ENCODE peak calls at places on chromosome 16, in five cellular contexts. One of them, this sample, is unnamed.

GRCh38 chr16:20774703-20775362 is 11.0 kb downstream of the ACSM3 start:
- DNase-seq in epithelial cell of esophagus: peak
- DNase-seq in cardiac fibroblast: peak
- DNase-seq in fibroblast of mammary gland: peak
- DNase-seq in stomach: peak
- DNase-seq in this sample: peak

GRCh38 chr16:4613636-4614570 is 785 bp downstream of the UBALD1 start:
- DNase-seq in cardiac fibroblast: peak
- DNase-seq in fibroblast of mammary gland: peak
- DNase-seq in stomach: no peak
- DNase-seq in epithelial cell of esophagus: peak
- DNase-seq in this sample: peak

GRCh38 chr16:8798535-8799157 is 1.0 kb downstream of the PMM2 start:
- DNase-seq in cardiac fibroblast: no peak
- DNase-seq in stomach: no peak
- DNase-seq in epithelial cell of esophagus: no peak
- DNase-seq in fibroblast of mammary gland: no peak
- DNase-seq in this sample: no peak

GRCh38 chr16:88589441-88589840 is 19.2 kb downstream of the ZC3H18 start:
- DNase-seq in cardiac fibroblast: no peak
- DNase-seq in stomach: no peak
- DNase-seq in fibroblast of mammary gland: no peak
- DNase-seq in epithelial cell of esophagus: no peak
- DNase-seq in this sample: no peak

GRCh38 chr16:82992826-82993225 is 366.1 kb downstream of the CDH13 start:
- DNase-seq in stomach: no peak
- DNase-seq in epithelial cell of esophagus: no peak
- DNase-seq in fibroblast of mammary gland: no peak
- DNase-seq in cardiac fibroblast: no peak
- DNase-seq in this sample: no peak

GRCh38 chr16:24993722-24994686 is 21.2 kb downstream of the ARHGAP17 start:
- DNase-seq in stomach: no peak
- DNase-seq in cardiac fibroblast: peak
- DNase-seq in epithelial cell of esophagus: peak
- DNase-seq in fibroblast of mammary gland: peak
- DNase-seq in this sample: peak

GRCh38 chr16:64621616-64622015 is 500.2 kb downstream of the CDH11 start:
- DNase-seq in epithelial cell of esophagus: no peak
- DNase-seq in stomach: no peak
- DNase-seq in fibroblast of mammary gland: peak
- DNase-seq in cardiac fibroblast: no peak
- DNase-seq in this sample: peak

GRCh38 chr16:69924777-69925191 is 26.4 kb upstream of the CLEC18A start:
- DNase-seq in epithelial cell of esophagus: peak
- DNase-seq in stomach: no peak
- DNase-seq in fibroblast of mammary gland: peak
- DNase-seq in cardiac fibroblast: peak
- DNase-seq in this sample: peak

GRCh38 chr16:9091867-9092281 is 430 bp downstream of the HAPSTR1 start:
- DNase-seq in fibroblast of mammary gland: no peak
- DNase-seq in cardiac fibroblast: peak
- DNase-seq in epithelial cell of esophagus: peak
- DNase-seq in stomach: peak
- DNase-seq in this sample: peak

GRCh38 chr16:47965439-47965838 is 190.4 kb downstream of the ABCC12 start:
- DNase-seq in stomach: no peak
- DNase-seq in epithelial cell of esophagus: peak
- DNase-seq in fibroblast of mammary gland: peak
- DNase-seq in cardiac fibroblast: no peak
- DNase-seq in this sample: peak

GRCh38 chr16:17370233-17371013 is 100.3 kb downstream of the XYLT1 start:
- DNase-seq in fibroblast of mammary gland: peak
- DNase-seq in cardiac fibroblast: no peak
- DNase-seq in epithelial cell of esophagus: no peak
- DNase-seq in stomach: no peak
- DNase-seq in this sample: peak

GRCh38 chr16:73735018-73735417 is 561.6 kb upstream of the PSMD7 start:
- DNase-seq in fibroblast of mammary gland: peak
- DNase-seq in epithelial cell of esophagus: peak
- DNase-seq in cardiac fibroblast: peak
- DNase-seq in stomach: no peak
- DNase-seq in this sample: peak

GRCh38 chr16:2350500-2350899 is 10.0 kb upstream of the ABCA3 start:
- DNase-seq in cardiac fibroblast: no peak
- DNase-seq in fibroblast of mammary gland: no peak
- DNase-seq in stomach: no peak
- DNase-seq in epithelial cell of esophagus: no peak
- DNase-seq in this sample: no peak

GRCh38 chr16:2468142-2468724 is 2.9 kb upstream of the NTN3 start:
- DNase-seq in stomach: no peak
- DNase-seq in cardiac fibroblast: no peak
- DNase-seq in epithelial cell of esophagus: peak
- DNase-seq in fibroblast of mammary gland: no peak
- DNase-seq in this sample: no peak

GRCh38 chr16:54363760-54364159 is 77.2 kb upstream of the IRX3 start:
- DNase-seq in fibroblast of mammary gland: no peak
- DNase-seq in cardiac fibroblast: no peak
- DNase-seq in epithelial cell of esophagus: no peak
- DNase-seq in stomach: no peak
- DNase-seq in this sample: no peak

GRCh38 chr16:75246504-75247205 is 4.8 kb downstream of the BCAR1 start:
- DNase-seq in stomach: no peak
- DNase-seq in fibroblast of mammary gland: no peak
- DNase-seq in cardiac fibroblast: peak
- DNase-seq in epithelial cell of esophagus: no peak
- DNase-seq in this sample: no peak

GRCh38 chr16:2815299-2815771 is 1.7 kb upstream of the PRSS21 start:
- DNase-seq in epithelial cell of esophagus: no peak
- DNase-seq in fibroblast of mammary gland: no peak
- DNase-seq in cardiac fibroblast: no peak
- DNase-seq in stomach: no peak
- DNase-seq in this sample: no peak

GRCh38 chr16:80041399-80041798 is 440.9 kb upstream of the MAF start:
- DNase-seq in stomach: no peak
- DNase-seq in epithelial cell of esophagus: no peak
- DNase-seq in fibroblast of mammary gland: no peak
- DNase-seq in cardiac fibroblast: no peak
- DNase-seq in this sample: no peak

GRCh38 chr16:66406534-66407368 is 20.3 kb upstream of the BEAN1 start:
- DNase-seq in fibroblast of mammary gland: peak
- DNase-seq in cardiac fibroblast: peak
- DNase-seq in epithelial cell of esophagus: peak
- DNase-seq in stomach: peak
- DNase-seq in this sample: peak

GRCh38 chr16:20826039-20826566 is 19.8 kb downstream of the REXO5 start:
- DNase-seq in cardiac fibroblast: peak
- DNase-seq in fibroblast of mammary gland: peak
- DNase-seq in epithelial cell of esophagus: no peak
- DNase-seq in stomach: peak
- DNase-seq in this sample: no peak

DNA sequence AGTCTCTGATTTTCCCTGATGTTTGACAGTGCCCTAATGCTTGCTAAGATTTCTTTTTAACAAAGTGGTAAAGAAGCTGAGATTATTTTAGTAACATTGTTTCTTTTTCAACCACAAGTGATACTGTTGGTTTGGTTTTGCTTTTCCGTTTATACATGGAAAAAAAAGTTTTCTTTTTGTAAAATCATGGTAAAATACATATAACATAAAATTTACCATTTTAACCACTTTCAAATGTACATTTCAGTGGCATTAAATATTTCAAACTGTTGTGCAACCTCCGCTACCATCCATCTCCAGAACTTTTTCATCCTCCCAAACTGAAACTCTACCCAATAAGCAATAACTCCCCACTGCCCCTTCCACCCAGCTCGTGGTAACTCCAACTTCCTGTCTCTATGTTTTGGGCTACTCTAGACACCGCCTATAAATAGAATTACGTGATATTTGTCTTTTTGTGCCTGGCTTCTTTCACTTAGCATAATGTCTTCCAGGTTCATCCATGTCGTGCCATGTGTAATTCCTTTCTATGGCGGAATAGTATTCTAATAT is 4.6 kb downstream of the CIITA start:
- DNase-seq in fibroblast of mammary gland: no peak
- DNase-seq in epithelial cell of esophagus: no peak
- DNase-seq in cardiac fibroblast: no peak
- DNase-seq in stomach: no peak
- DNase-seq in this sample: no peak
- H3K4me3 ChIP-seq in fibroblast of mammary gland: no peak
- H3K4me3 ChIP-seq in epithelial cell of esophagus: no peak
- H3K4me3 ChIP-seq in cardiac fibroblast: no peak
- H3K4me3 ChIP-seq in stomach: peak
- H3K4me3 ChIP-seq in this sample: no peak

GRCh38 chr16:21962475-21962874 is 9.3 kb downstream of the UQCRC2 start:
- DNase-seq in stomach: no peak
- DNase-seq in epithelial cell of esophagus: no peak
- DNase-seq in fibroblast of mammary gland: no peak
- DNase-seq in cardiac fibroblast: no peak
- DNase-seq in this sample: no peak

GRCh38 chr16:21959050-21959449 is 5.9 kb downstream of the UQCRC2 start:
- DNase-seq in epithelial cell of esophagus: no peak
- DNase-seq in cardiac fibroblast: no peak
- DNase-seq in fibroblast of mammary gland: no peak
- DNase-seq in stomach: no peak
- DNase-seq in this sample: no peak

GRCh38 chr16:21964353-21964752 is 11.2 kb downstream of the UQCRC2 start:
- DNase-seq in fibroblast of mammary gland: no peak
- DNase-seq in cardiac fibroblast: no peak
- DNase-seq in stomach: no peak
- DNase-seq in epithelial cell of esophagus: no peak
- DNase-seq in this sample: no peak

GRCh38 chr16:21963887-21964286 is 10.7 kb downstream of the UQCRC2 start:
- DNase-seq in stomach: no peak
- DNase-seq in epithelial cell of esophagus: no peak
- DNase-seq in fibroblast of mammary gland: no peak
- DNase-seq in cardiac fibroblast: no peak
- DNase-seq in this sample: no peak
- H3K4me3 ChIP-seq in stomach: no peak
- H3K4me3 ChIP-seq in epithelial cell of esophagus: no peak
- H3K4me3 ChIP-seq in fibroblast of mammary gland: no peak
- H3K4me3 ChIP-seq in cardiac fibroblast: no peak
- H3K4me3 ChIP-seq in this sample: no peak

GRCh38 chr16:835373-835772 is 34.8 kb upstream of the GNG13 start:
- DNase-seq in cardiac fibroblast: no peak
- DNase-seq in stomach: no peak
- DNase-seq in epithelial cell of esophagus: no peak
- DNase-seq in fibroblast of mammary gland: no peak
- DNase-seq in this sample: no peak

GRCh38 chr16:832652-833336 is 32.3 kb upstream of the GNG13 start:
- DNase-seq in cardiac fibroblast: no peak
- DNase-seq in stomach: no peak
- DNase-seq in epithelial cell of esophagus: no peak
- DNase-seq in fibroblast of mammary gland: no peak
- DNase-seq in this sample: no peak

GRCh38 chr16:833411-833810 is 32.9 kb upstream of the GNG13 start:
- DNase-seq in epithelial cell of esophagus: no peak
- DNase-seq in cardiac fibroblast: no peak
- DNase-seq in stomach: no peak
- DNase-seq in fibroblast of mammary gland: no peak
- DNase-seq in this sample: no peak

GRCh38 chr16:838741-839140 is 38.2 kb upstream of the GNG13 start:
- DNase-seq in cardiac fibroblast: no peak
- DNase-seq in epithelial cell of esophagus: no peak
- DNase-seq in fibroblast of mammary gland: no peak
- DNase-seq in stomach: no peak
- DNase-seq in this sample: no peak

DNA sequence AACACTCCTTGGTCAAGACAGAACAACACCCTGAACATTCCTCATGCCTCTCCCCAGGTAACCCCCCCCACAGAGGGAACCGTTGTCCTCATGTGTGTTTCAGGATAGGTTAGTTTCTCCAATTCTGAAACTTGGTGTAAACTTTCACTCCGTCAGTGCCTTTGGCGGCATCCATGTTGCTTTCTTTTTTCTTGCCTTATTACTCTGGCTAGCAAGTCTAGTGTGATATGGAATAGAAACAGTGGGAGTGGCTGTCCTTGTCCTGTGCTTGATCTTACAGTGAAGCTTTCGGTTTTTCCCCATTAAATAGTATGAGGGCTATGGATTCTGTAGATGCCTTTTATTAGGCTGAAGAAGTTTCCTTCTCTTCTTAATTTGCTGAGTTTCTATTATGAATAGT is 35.7 kb upstream of the GNG13 start:
- DNase-seq in fibroblast of mammary gland: no peak
- DNase-seq in cardiac fibroblast: no peak
- DNase-seq in stomach: no peak
- DNase-seq in epithelial cell of esophagus: no peak
- DNase-seq in this sample: no peak
- H3K4me3 ChIP-seq in fibroblast of mammary gland: no peak
- H3K4me3 ChIP-seq in cardiac fibroblast: no peak
- H3K4me3 ChIP-seq in stomach: no peak
- H3K4me3 ChIP-seq in epithelial cell of esophagus: no peak
- H3K4me3 ChIP-seq in this sample: no peak

GRCh38 chr16:84643677-84644076 is 4.6 kb upstream of the KLHL36 start:
- DNase-seq in fibroblast of mammary gland: peak
- DNase-seq in stomach: no peak
- DNase-seq in cardiac fibroblast: no peak
- DNase-seq in epithelial cell of esophagus: peak
- DNase-seq in this sample: peak
- H3K4me3 ChIP-seq in fibroblast of mammary gland: no peak
- H3K4me3 ChIP-seq in stomach: no peak
- H3K4me3 ChIP-seq in cardiac fibroblast: no peak
- H3K4me3 ChIP-seq in epithelial cell of esophagus: no peak
- H3K4me3 ChIP-seq in this sample: peak

GRCh38 chr16:26885674-26886073 is 181.1 kb upstream of the C16orf82 start:
- DNase-seq in fibroblast of mammary gland: no peak
- DNase-seq in epithelial cell of esophagus: no peak
- DNase-seq in cardiac fibroblast: no peak
- DNase-seq in stomach: no peak
- DNase-seq in this sample: no peak
- H3K4me3 ChIP-seq in fibroblast of mammary gland: no peak
- H3K4me3 ChIP-seq in epithelial cell of esophagus: no peak
- H3K4me3 ChIP-seq in cardiac fibroblast: no peak
- H3K4me3 ChIP-seq in stomach: no peak
- H3K4me3 ChIP-seq in this sample: no peak

This sample was measured in AG10803.